ENCODE peak calls at places on chromosomes 5 and 9, in ten cellular contexts. W is transverse colon, U is A673, I is Peyer's patch, D is sigmoid colon, J is choroid plexus epithelial cell, C is upper lobe of right lung, F is tibial artery, Y is astrocyte of the spinal cord, H is SK-N-SH. T is an unnamed sample.

GRCh38 chr5:177981296-177982071 is 14.6 kb downstream of the PROP1 start:
- DNase-seq in W (no peak), U (no peak), I (no peak), D (no peak), J (no peak), C (no peak), F (no peak), Y (no peak), H (no peak), T (no peak)

GRCh38 chr9:133968428-133968827 is 23.7 kb downstream of the VAV2 start:
- DNase-seq in W (no peak), U (no peak), I (no peak), D (no peak), J (no peak), C (no peak), F (no peak), Y (no peak), H (no peak), T (no peak)

GRCh38 chr9:96050876-96051185 is 175.3 kb downstream of the ERCC6L2 start:
- DNase-seq in W (no peak), U (no peak), I (no peak), D (no peak), J (no peak), C (no peak), F (no peak), Y (no peak), H (no peak), T (no peak)

GRCh38 chr9:98146101-98146991 is 27.3 kb upstream of the TRIM14 start:
- DNase-seq in W (peak), U (no peak), I (peak), D (no peak), J (peak), C (peak), F (no peak), Y (no peak), H (peak), T (peak)

GRCh38 chr9:35920004-35920658 is 10.8 kb downstream of the SPAAR start:
- DNase-seq in W (peak), U (no peak), I (peak), D (no peak), J (peak), C (no peak), F (no peak), Y (no peak), H (no peak), T (no peak)

GRCh38 chr9:99090366-99091130 is 14.4 kb upstream of the TGFBR1 start:
- DNase-seq in W (no peak), U (no peak), I (no peak), D (no peak), J (no peak), C (no peak), F (no peak), Y (no peak), H (no peak), T (no peak)

GRCh38 chr9:88387035-88387732 is 1.1 kb upstream of the SPIN1 start:
- DNase-seq in W (peak), U (peak), I (peak), D (peak), J (peak), C (peak), F (peak), Y (peak), H (no peak), T (no peak)

GRCh38 chr5:146076028-146076427 is 29.3 kb downstream of the PLAC8L1 start:
- DNase-seq in W (peak), U (no peak), I (no peak), D (no peak), J (no peak), C (no peak), F (no peak), Y (no peak), H (no peak), T (no peak)

GRCh38 chr9:36504154-36504550 is 68.5 kb upstream of the MELK start:
- DNase-seq in W (no peak), U (no peak), I (no peak), D (no peak), J (no peak), C (no peak), F (no peak), Y (no peak), H (no peak), T (no peak)

GRCh38 chr9:116633444-116633843 is 53.7 kb upstream of the TRIM32 start:
- DNase-seq in W (no peak), U (no peak), I (no peak), D (no peak), J (no peak), C (no peak), F (no peak), Y (no peak), H (no peak), T (no peak)

GRCh38 chr5:54895816-54896341 is 89.5 kb downstream of the ESM1 start:
- DNase-seq in W (no peak), U (peak), I (no peak), D (no peak), J (peak), C (no peak), F (no peak), Y (peak), H (peak), T (peak)

GRCh38 chr9:96338299-96338698 is 36.3 kb upstream of the HSD17B3 start:
- DNase-seq in W (no peak), U (no peak), I (no peak), D (no peak), J (no peak), C (no peak), F (no peak), Y (no peak), H (no peak), T (no peak)

GRCh38 chr9:68966496-68966944 is 47.4 kb downstream of the PRKACG start:
- DNase-seq in W (no peak), U (no peak), I (no peak), D (no peak), J (no peak), C (no peak), F (no peak), Y (no peak), H (no peak), T (no peak)

GRCh38 chr5:127254729-127255284 is 35.8 kb upstream of the MEGF10 start:
- DNase-seq in W (no peak), U (peak), I (no peak), D (no peak), J (peak), C (no peak), F (no peak), Y (peak), H (no peak), T (peak)

GRCh38 chr5:134975078-134975715 is 7.5 kb downstream of the CATSPER3 start:
- DNase-seq in W (no peak), U (no peak), I (no peak), D (no peak), J (peak), C (no peak), F (no peak), Y (no peak), H (no peak), T (peak)

GRCh38 chr9:77939149-77939668 is 92.4 kb downstream of the GNAQ start:
- DNase-seq in W (no peak), U (no peak), I (no peak), D (no peak), J (peak), C (no peak), F (no peak), Y (no peak), H (no peak), T (no peak)

GRCh38 chr5:33848554-33848953 is 43.2 kb downstream of the ADAMTS12 start:
- DNase-seq in W (no peak), U (no peak), I (no peak), D (no peak), J (no peak), C (no peak), F (no peak), Y (no peak), H (no peak), T (no peak)

GRCh38 chr5:151757233-151758140 is 944 bp downstream of the ATOX1 start:
- DNase-seq in W (no peak), U (no peak), I (no peak), D (no peak), J (peak), C (no peak), F (no peak), Y (no peak), H (no peak), T (no peak)

GRCh38 chr5:115432691-115433090 is 111.9 kb downstream of the FEM1C start:
- DNase-seq in W (no peak), U (no peak), I (no peak), D (no peak), J (peak), C (no peak), F (no peak), Y (peak), H (no peak), T (peak)

GRCh38 chr5:150522504-150523464 is 14.9 kb downstream of the NDST1 start:
- DNase-seq in W (peak), U (no peak), I (no peak), D (no peak), J (no peak), C (no peak), F (no peak), Y (no peak), H (no peak), T (no peak)

GRCh38 chr9:1604942-1605560 is 410.1 kb upstream of the SMARCA2 start:
- DNase-seq in W (no peak), U (peak), I (no peak), D (no peak), J (peak), C (no peak), F (no peak), Y (no peak), H (peak), T (peak)
- TF ChIP-seq CTCF in W (peak), U (peak), I (no peak), D (peak), J (peak), C (peak), F (no peak), Y (peak), H (peak), T (peak)

DNA sequence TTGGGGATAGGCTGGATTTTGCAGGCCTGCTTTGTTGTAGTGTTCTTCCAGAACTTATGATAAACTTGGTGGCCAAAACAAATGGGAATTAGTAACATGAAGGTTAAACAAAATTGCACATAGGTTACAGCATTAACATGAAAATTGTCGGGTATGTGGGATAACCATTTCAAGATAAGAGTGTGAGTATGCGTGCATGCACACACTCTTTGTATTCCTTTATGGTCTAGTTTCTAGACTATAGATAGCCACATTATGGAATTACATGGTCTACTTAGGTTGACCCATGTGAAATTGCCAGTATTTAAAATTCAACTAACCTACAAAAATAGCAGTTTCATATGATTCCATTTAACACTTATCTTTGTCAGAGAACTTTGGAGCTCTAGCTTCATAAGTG is 1.4 kb downstream of the HMGCR start:
- DNase-seq in W (no peak), U (no peak), I (no peak), D (no peak), J (no peak), C (no peak), F (no peak), Y (no peak), H (no peak), T (no peak)
- H3K4me3 ChIP-seq in W (no peak), U (peak), I (no peak), D (no peak), J (peak), C (peak), F (peak), Y (peak), H (peak), T (peak)

GRCh38 chr5:138873886-138874200 is 1.3 kb downstream of the LRRTM2 start:
- DNase-seq in W (no peak), U (no peak), I (no peak), D (no peak), J (no peak), C (no peak), F (no peak), Y (no peak), H (peak), T (no peak)

GRCh38 chr5:138869038-138869437 is 6.1 kb downstream of the LRRTM2 start:
- DNase-seq in W (no peak), U (no peak), I (no peak), D (no peak), J (no peak), C (no peak), F (no peak), Y (no peak), H (no peak), T (no peak)

GRCh38 chr5:138873096-138873885 is 1.8 kb downstream of the LRRTM2 start:
- DNase-seq in W (no peak), U (peak), I (no peak), D (no peak), J (no peak), C (no peak), F (no peak), Y (no peak), H (no peak), T (no peak)

GRCh38 chr5:138869763-138870500 is 5.2 kb downstream of the LRRTM2 start:
- DNase-seq in W (no peak), U (no peak), I (no peak), D (no peak), J (peak), C (no peak), F (no peak), Y (peak), H (no peak), T (no peak)

DNA sequence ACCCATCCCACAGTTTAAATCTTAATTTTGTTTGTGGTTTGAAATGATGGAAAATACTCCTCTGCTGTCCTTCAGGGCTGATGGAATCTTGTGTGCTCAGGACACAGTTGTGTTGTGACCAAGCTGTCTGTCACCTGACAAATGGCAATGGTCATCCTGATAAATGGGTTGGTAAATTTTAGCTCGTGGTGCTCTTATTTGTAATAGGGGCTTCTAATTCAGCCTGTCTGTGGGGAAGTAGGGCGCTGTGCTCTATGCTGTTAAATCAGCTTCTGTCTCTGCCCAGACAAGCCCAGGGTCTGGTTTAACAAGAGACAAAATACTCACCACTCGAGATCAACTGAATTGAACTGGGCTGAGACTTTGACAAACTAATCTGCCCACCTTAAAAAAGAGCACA is 4.5 kb downstream of the LRRTM2 start:
- DNase-seq in W (no peak), U (no peak), I (no peak), D (no peak), J (no peak), C (no peak), F (no peak), Y (peak), H (peak), T (no peak)
- TF ChIP-seq CTCF in W (no peak), U (no peak), I (no peak), D (no peak), J (no peak), C (no peak), F (no peak), Y (no peak), H (no peak), T (no peak)

DNA sequence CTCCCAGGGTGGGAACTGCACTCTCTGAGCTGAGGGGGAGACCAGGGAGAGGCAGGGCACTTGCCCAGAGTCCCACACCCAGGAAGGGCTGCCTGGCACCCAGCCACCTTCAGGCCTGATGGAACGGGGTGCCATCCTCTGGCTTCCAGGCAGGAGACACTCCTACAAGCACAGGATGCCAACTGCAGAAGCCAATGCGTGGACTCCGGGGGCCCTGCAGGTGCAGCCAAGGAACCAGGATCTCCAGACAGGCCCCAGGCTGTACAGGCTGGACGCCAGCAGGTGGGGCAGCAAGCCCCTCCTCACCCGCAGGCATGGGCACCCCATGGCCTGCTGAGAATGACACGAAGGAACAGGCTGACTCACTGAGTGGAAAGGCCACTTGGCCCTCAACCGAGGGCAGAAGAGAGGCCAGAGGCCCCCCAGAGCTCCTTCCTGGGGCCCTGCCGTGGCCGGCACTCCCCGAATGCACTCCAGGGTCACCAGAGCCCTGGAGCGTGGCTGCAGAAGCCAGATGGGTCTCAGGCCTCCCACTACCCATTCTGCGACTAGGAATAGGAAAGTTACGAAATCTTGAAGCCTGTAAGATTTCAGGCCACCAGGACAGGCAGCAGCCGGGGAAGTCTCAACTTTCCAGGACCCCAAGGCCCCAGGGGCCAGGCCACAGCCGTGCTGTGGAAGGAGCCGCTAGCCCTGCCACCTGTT is 15.7 kb downstream of the NACC2 start:
- DNase-seq in W (no peak), U (no peak), I (no peak), D (peak), J (peak), C (no peak), F (no peak), Y (no peak), H (peak), T (no peak)
- H3K4me3 ChIP-seq in W (no peak), U (no peak), I (no peak), D (no peak), J (no peak), C (no peak), F (no peak), Y (no peak), H (no peak), T (no peak)

T was measured in foreskin fibroblast.